ENCODE peak calls at places on chromosomes 4 and X, in nine cellular contexts. R, W, V, C, S, U, I, J and N are unnamed samples.

GRCh38 chr4:16329132-16329796 is 103.0 kb upstream of the TAPT1 start:
- DNase-seq in S (no peak), U (no peak), I (peak), V (no peak), W (peak), J (no peak), R (no peak), C (no peak), N (no peak)

GRCh38 chr4:149999485-150000074 is 78.7 kb upstream of the DCLK2 start:
- DNase-seq in I (peak), C (peak), V (no peak), R (no peak), W (peak), J (peak), S (peak), U (no peak), N (no peak)

GRCh38 chr4:56272003-56272402 is 115.3 kb downstream of the AASDH start:
- DNase-seq in V (no peak), S (no peak), W (no peak), U (no peak), J (no peak), R (no peak), C (no peak), I (no peak), N (no peak)

GRCh38 chrX:48468693-48469691 is 1.1 kb downstream of the SLC38A5 start:
- DNase-seq in R (no peak), V (no peak), W (no peak), C (peak), U (no peak), J (peak), I (no peak), S (no peak), N (peak)

GRCh38 chrX:8755813-8756212 is 23.9 kb upstream of the ANOS1 start:
- DNase-seq in C (no peak), J (no peak), I (no peak), S (no peak), U (no peak), V (no peak), W (no peak), R (no peak), N (no peak)

GRCh38 chr4:66946761-66947160 is 598.5 kb downstream of the CENPC start:
- DNase-seq in S (no peak), U (no peak), R (no peak), J (no peak), C (no peak), W (no peak), V (no peak), I (no peak), N (no peak)

GRCh38 chr4:8176547-8177399 is 18.2 kb upstream of the ABLIM2 start:
- DNase-seq in J (no peak), C (peak), W (peak), U (peak), S (peak), R (peak), I (peak), V (no peak), N (no peak)

GRCh38 chrX:19566359-19567141 is 51.2 kb upstream of the MAP3K15 start:
- DNase-seq in R (no peak), C (no peak), I (peak), S (no peak), J (no peak), V (no peak), W (peak), U (no peak), N (no peak)

GRCh38 chr4:53943345-53944085 is 120.9 kb downstream of the CHIC2 start:
- DNase-seq in C (peak), U (no peak), R (no peak), V (no peak), W (peak), J (no peak), S (peak), I (peak), N (peak)

GRCh38 chrX:23756165-23756564 is 13.1 kb upstream of the ACOT9 start:
- DNase-seq in J (no peak), S (peak), I (peak), C (peak), W (peak), R (peak), V (peak), U (peak), N (no peak)

GRCh38 chrX:52346462-52347165 is 22.2 kb upstream of the XAGE2 start:
- DNase-seq in R (no peak), V (no peak), S (no peak), W (no peak), J (no peak), C (peak), I (no peak), U (no peak), N (no peak)

GRCh38 chrX:74179071-74179470 is 124.9 kb upstream of the ZCCHC13 start:
- DNase-seq in I (peak), J (no peak), U (no peak), R (no peak), C (peak), S (no peak), V (no peak), W (peak), N (no peak)

GRCh38 chr4:84479663-84480062 is 19.4 kb downstream of the NKX6-1 start:
- DNase-seq in R (no peak), I (no peak), S (no peak), W (no peak), J (no peak), V (no peak), U (no peak), C (no peak), N (no peak)

GRCh38 chrX:37378399-37378798 is 29.2 kb downstream of the PRRG1 start:
- DNase-seq in C (no peak), S (peak), I (peak), R (no peak), U (no peak), W (peak), J (no peak), V (no peak), N (no peak)

GRCh38 chrX:1442016-1442665 is 10.6 kb downstream of the ASMTL start:
- DNase-seq in U (no peak), I (no peak), C (no peak), J (peak), R (no peak), V (peak), S (no peak), W (no peak), N (no peak)

GRCh38 chr4:83535945-83536648 is at the start of gene GPAT3:
- DNase-seq in C (peak), R (peak), J (peak), I (peak), S (peak), W (peak), V (peak), U (peak), N (no peak)

GRCh38 chr4:24930136-24930535 is 17.3 kb upstream of the CCDC149 start:
- DNase-seq in U (no peak), S (no peak), R (no peak), V (no peak), J (no peak), W (peak), I (peak), C (no peak), N (no peak)

GRCh38 chrX:96987228-96987627 is 103.5 kb downstream of the RPA4 start:
- DNase-seq in W (peak), S (no peak), R (no peak), V (no peak), J (no peak), I (peak), U (no peak), C (no peak), N (no peak)

GRCh38 chrX:18674417-18674787 is 2.5 kb upstream of the RS1 start:
- DNase-seq in C (no peak), R (peak), J (peak), V (no peak), I (no peak), S (no peak), W (no peak), U (peak), N (no peak)

GRCh38 chr4:116320859-116321258 is 764.5 kb downstream of the TRAM1L1 start:
- DNase-seq in V (no peak), J (no peak), S (no peak), R (no peak), U (no peak), W (no peak), C (no peak), I (no peak), N (no peak)

GRCh38 chr4:8185280-8185679 is 13.8 kb upstream of the SH3TC1 start:
- DNase-seq in C (peak), V (no peak), W (peak), U (no peak), I (peak), S (no peak), J (no peak), R (no peak), N (no peak)

GRCh38 chr4:119977135-119977534 is 89.5 kb downstream of the MAD2L1 start:
- DNase-seq in R (no peak), S (no peak), J (no peak), I (no peak), W (no peak), U (no peak), C (no peak), V (no peak), N (peak)

GRCh38 chrX:63934791-63935190 is 149.8 kb upstream of the ARHGEF9 start:
- DNase-seq in J (no peak), I (no peak), U (no peak), C (no peak), V (no peak), W (no peak), S (no peak), R (peak), N (no peak)

GRCh38 chr4:74969507-74970474 is 36.9 kb downstream of the PARM1 start:
- DNase-seq in W (no peak), V (no peak), C (no peak), R (peak), J (no peak), U (peak), I (peak), S (no peak), N (no peak)

GRCh38 chrX:17046478-17047097 is 100.1 kb downstream of the REPS2 start:
- DNase-seq in I (peak), S (peak), J (peak), U (no peak), W (peak), V (peak), C (peak), R (peak), N (peak)

GRCh38 chr4:57077550-57078311 is 32.5 kb downstream of the IGFBP7 start:
- DNase-seq in U (no peak), I (peak), V (no peak), C (peak), W (peak), J (no peak), S (no peak), R (no peak), N (no peak)

GRCh38 chr4:102247041-102247440 is 98.2 kb downstream of the SLC39A8 start:
- DNase-seq in U (no peak), C (no peak), S (no peak), I (peak), W (no peak), R (no peak), J (no peak), V (no peak), N (no peak)

GRCh38 chr4:54781771-54782170 is 124.0 kb downstream of the KIT start:
- DNase-seq in C (no peak), J (peak), S (no peak), U (no peak), I (peak), V (peak), W (peak), R (peak), N (no peak)

GRCh38 chr4:957231-957580 is 16.2 kb downstream of the DGKQ start:
- DNase-seq in S (no peak), V (no peak), J (no peak), I (no peak), R (no peak), W (no peak), C (no peak), U (peak), N (no peak)